ENCODE peak calls at places on chromosomes 2 and 18, in five cellular contexts. One of them, this sample, is unnamed.

GRCh38 chr18:30730915-30731314 is 311.6 kb downstream of the DSC3 start:
- DNase-seq in AG04450: no peak
- DNase-seq in heart right ventricle: no peak
- DNase-seq in brain microvascular endothelial cell: no peak
- DNase-seq in caudate nucleus: no peak
- DNase-seq in this sample: no peak

GRCh38 chr2:31296641-31297287 is 62.8 kb downstream of the EHD3 start:
- DNase-seq in AG04450: no peak
- DNase-seq in brain microvascular endothelial cell: peak
- DNase-seq in heart right ventricle: no peak
- DNase-seq in caudate nucleus: no peak
- DNase-seq in this sample: no peak

GRCh38 chr2:135259116-135259515 is 207.0 kb downstream of the RAB3GAP1 start:
- DNase-seq in brain microvascular endothelial cell: no peak
- DNase-seq in AG04450: no peak
- DNase-seq in caudate nucleus: no peak
- DNase-seq in heart right ventricle: no peak
- DNase-seq in this sample: no peak

GRCh38 chr2:81901017-81901416 is 1596.5 kb upstream of the LRRTM1 start:
- DNase-seq in heart right ventricle: no peak
- DNase-seq in brain microvascular endothelial cell: no peak
- DNase-seq in caudate nucleus: no peak
- DNase-seq in AG04450: no peak
- DNase-seq in this sample: no peak

GRCh38 chr2:223084873-223085272 is 32.9 kb downstream of the KCNE4 start:
- DNase-seq in brain microvascular endothelial cell: no peak
- DNase-seq in caudate nucleus: no peak
- DNase-seq in AG04450: no peak
- DNase-seq in heart right ventricle: no peak
- DNase-seq in this sample: no peak

GRCh38 chr2:31199206-31199605 is 18.1 kb downstream of the CAPN14 start:
- DNase-seq in AG04450: no peak
- DNase-seq in brain microvascular endothelial cell: no peak
- DNase-seq in caudate nucleus: no peak
- DNase-seq in heart right ventricle: no peak
- DNase-seq in this sample: no peak

GRCh38 chr2:61763605-61764034 is 90.2 kb downstream of the FAM161A start:
- DNase-seq in brain microvascular endothelial cell: peak
- DNase-seq in caudate nucleus: peak
- DNase-seq in heart right ventricle: peak
- DNase-seq in AG04450: peak
- DNase-seq in this sample: peak

GRCh38 chr2:215376103-215376780 is 59.6 kb downstream of the FN1 start:
- DNase-seq in brain microvascular endothelial cell: peak
- DNase-seq in AG04450: no peak
- DNase-seq in caudate nucleus: no peak
- DNase-seq in heart right ventricle: no peak
- DNase-seq in this sample: no peak

GRCh38 chr2:129740504-129740903 is 239.0 kb upstream of the RAB6C start:
- DNase-seq in brain microvascular endothelial cell: no peak
- DNase-seq in heart right ventricle: no peak
- DNase-seq in AG04450: no peak
- DNase-seq in caudate nucleus: no peak
- DNase-seq in this sample: no peak

GRCh38 chr18:58370662-58371061 is 258.2 kb downstream of the ALPK2 start:
- DNase-seq in brain microvascular endothelial cell: no peak
- DNase-seq in heart right ventricle: no peak
- DNase-seq in AG04450: no peak
- DNase-seq in caudate nucleus: no peak
- DNase-seq in this sample: no peak

GRCh38 chr2:16972276-16972675 is 306.6 kb upstream of the CYRIA start:
- DNase-seq in heart right ventricle: no peak
- DNase-seq in AG04450: no peak
- DNase-seq in brain microvascular endothelial cell: no peak
- DNase-seq in caudate nucleus: no peak
- DNase-seq in this sample: no peak

GRCh38 chr2:157747695-157748370 is 119.2 kb upstream of the ACVR1C start:
- DNase-seq in heart right ventricle: no peak
- DNase-seq in brain microvascular endothelial cell: peak
- DNase-seq in AG04450: peak
- DNase-seq in caudate nucleus: no peak
- DNase-seq in this sample: peak

GRCh38 chr2:10597956-10598355 is 91.8 kb downstream of the NOL10 start:
- DNase-seq in caudate nucleus: no peak
- DNase-seq in heart right ventricle: no peak
- DNase-seq in AG04450: no peak
- DNase-seq in brain microvascular endothelial cell: no peak
- DNase-seq in this sample: peak

GRCh38 chr2:195967336-195967735 is 101.3 kb downstream of the DNAH7 start:
- DNase-seq in brain microvascular endothelial cell: peak
- DNase-seq in heart right ventricle: no peak
- DNase-seq in AG04450: no peak
- DNase-seq in caudate nucleus: no peak
- DNase-seq in this sample: no peak

GRCh38 chr2:6865346-6866238 is at the start of gene CMPK2:
- DNase-seq in heart right ventricle: peak
- DNase-seq in AG04450: no peak
- DNase-seq in brain microvascular endothelial cell: no peak
- DNase-seq in caudate nucleus: no peak
- DNase-seq in this sample: no peak

GRCh38 chr2:10619643-10620042 is 70.1 kb downstream of the NOL10 start:
- DNase-seq in caudate nucleus: no peak
- DNase-seq in heart right ventricle: no peak
- DNase-seq in AG04450: peak
- DNase-seq in brain microvascular endothelial cell: peak
- DNase-seq in this sample: no peak

GRCh38 chr2:128562471-128563347 is 244.0 kb upstream of the HS6ST1 start:
- DNase-seq in caudate nucleus: no peak
- DNase-seq in AG04450: no peak
- DNase-seq in brain microvascular endothelial cell: peak
- DNase-seq in heart right ventricle: no peak
- DNase-seq in this sample: no peak

GRCh38 chr2:216789088-216789487 is 70.8 kb downstream of the TNP1 start:
- DNase-seq in caudate nucleus: no peak
- DNase-seq in AG04450: no peak
- DNase-seq in brain microvascular endothelial cell: no peak
- DNase-seq in heart right ventricle: no peak
- DNase-seq in this sample: no peak

GRCh38 chr2:153595939-153596338 is 117.4 kb upstream of the RPRM start:
- DNase-seq in caudate nucleus: no peak
- DNase-seq in AG04450: no peak
- DNase-seq in heart right ventricle: no peak
- DNase-seq in brain microvascular endothelial cell: no peak
- DNase-seq in this sample: no peak

DNA sequence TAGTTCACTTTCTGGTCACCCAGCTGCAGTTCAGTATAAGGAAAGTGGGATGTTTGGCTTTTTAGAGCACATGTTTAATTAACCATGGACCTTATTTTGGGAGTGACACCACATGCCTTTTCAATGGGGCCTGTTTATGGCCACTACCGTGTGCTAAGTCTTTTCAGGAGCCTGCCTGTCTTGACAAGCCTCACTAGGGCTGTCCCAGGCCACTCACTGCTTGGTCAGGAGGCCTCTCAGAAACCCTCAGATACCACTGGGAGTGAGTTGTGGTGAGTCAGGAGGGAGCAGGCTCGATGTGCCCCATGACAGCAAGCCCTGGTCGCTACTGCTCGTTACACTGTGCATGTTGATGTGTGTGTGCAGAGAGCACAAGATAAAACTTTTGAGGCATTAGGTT is 123.0 kb downstream of the MAP4K4 start:
- DNase-seq in AG04450: no peak
- DNase-seq in brain microvascular endothelial cell: peak
- DNase-seq in heart right ventricle: no peak
- DNase-seq in caudate nucleus: no peak
- DNase-seq in this sample: peak
- H3K27ac ChIP-seq in AG04450: peak
- H3K27ac ChIP-seq in brain microvascular endothelial cell: peak
- H3K27ac ChIP-seq in heart right ventricle: peak
- H3K27ac ChIP-seq in caudate nucleus: peak
- H3K27ac ChIP-seq in this sample: peak

DNA sequence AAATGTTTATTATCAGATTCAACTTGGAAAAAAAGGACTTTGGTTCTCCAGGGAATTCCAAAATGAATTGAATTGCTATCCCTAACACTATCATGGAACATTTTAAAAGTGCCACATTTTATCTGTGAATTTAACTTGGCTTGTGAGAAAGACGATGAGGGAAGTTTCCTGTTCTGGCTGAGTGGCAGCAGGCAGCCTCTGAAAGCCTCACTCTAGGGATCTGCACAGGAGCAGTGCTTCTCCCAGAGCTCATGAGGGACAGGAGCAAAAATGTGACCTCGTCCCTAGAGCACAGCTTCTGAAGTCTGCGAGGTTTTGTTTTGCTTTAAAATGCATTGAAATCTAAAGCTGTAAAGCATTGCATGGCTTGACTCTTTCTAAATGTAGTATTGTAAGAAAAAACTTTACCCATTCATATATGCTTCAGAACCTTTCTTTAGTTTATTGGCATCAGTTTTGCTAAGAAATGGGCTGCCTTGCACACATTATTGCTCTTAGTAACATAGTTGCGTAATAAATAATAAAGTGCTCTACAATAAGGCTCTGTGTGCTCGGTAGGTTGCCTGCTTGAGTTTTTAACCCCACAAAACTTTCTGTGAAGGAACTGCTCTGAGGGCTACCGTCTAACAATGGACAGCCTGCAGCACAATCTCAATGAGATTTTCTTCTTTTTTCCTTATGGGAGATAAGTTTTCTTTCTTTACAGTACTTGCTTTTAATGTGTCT is 136.2 kb upstream of the CDCA7 start:
- DNase-seq in brain microvascular endothelial cell: no peak
- DNase-seq in caudate nucleus: no peak
- DNase-seq in AG04450: no peak
- DNase-seq in heart right ventricle: peak
- DNase-seq in this sample: no peak
- H3K27ac ChIP-seq in brain microvascular endothelial cell: no peak
- H3K27ac ChIP-seq in caudate nucleus: no peak
- H3K27ac ChIP-seq in AG04450: no peak
- H3K27ac ChIP-seq in heart right ventricle: peak
- H3K27ac ChIP-seq in this sample: no peak

GRCh38 chr2:71449343-71449742 is 4.0 kb upstream of the DYSF start:
- DNase-seq in brain microvascular endothelial cell: no peak
- DNase-seq in caudate nucleus: no peak
- DNase-seq in AG04450: no peak
- DNase-seq in heart right ventricle: no peak
- DNase-seq in this sample: no peak
- H3K27ac ChIP-seq in brain microvascular endothelial cell: no peak
- H3K27ac ChIP-seq in caudate nucleus: no peak
- H3K27ac ChIP-seq in AG04450: no peak
- H3K27ac ChIP-seq in heart right ventricle: no peak
- H3K27ac ChIP-seq in this sample: no peak

DNA sequence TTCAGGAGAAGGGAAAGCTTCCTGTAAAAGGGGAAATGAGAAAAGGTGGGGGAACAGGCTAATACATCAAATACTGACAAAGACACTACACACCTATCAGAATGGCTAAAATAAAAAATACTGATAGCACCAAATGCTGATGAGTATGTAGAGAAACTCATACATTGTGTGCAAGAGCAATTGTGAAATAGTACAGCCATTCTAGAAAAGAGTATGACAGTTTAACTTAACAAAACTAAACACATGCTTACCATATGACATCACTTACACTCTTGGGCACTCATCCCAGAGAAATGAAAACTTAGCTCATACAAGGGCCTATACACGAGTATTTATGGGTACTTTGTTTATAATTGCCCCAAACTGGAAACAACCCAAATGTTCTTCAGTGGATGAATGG is 53.4 kb downstream of the ZNF638 start:
- DNase-seq in brain microvascular endothelial cell: peak
- DNase-seq in heart right ventricle: no peak
- DNase-seq in AG04450: peak
- DNase-seq in caudate nucleus: no peak
- DNase-seq in this sample: peak
- H3K27ac ChIP-seq in brain microvascular endothelial cell: no peak
- H3K27ac ChIP-seq in heart right ventricle: no peak
- H3K27ac ChIP-seq in AG04450: no peak
- H3K27ac ChIP-seq in caudate nucleus: no peak
- H3K27ac ChIP-seq in this sample: no peak

GRCh38 chr2:138010890-138011289 is 46.6 kb downstream of the HNMT start:
- DNase-seq in AG04450: no peak
- DNase-seq in heart right ventricle: no peak
- DNase-seq in brain microvascular endothelial cell: no peak
- DNase-seq in caudate nucleus: no peak
- DNase-seq in this sample: no peak
- H3K27ac ChIP-seq in AG04450: no peak
- H3K27ac ChIP-seq in heart right ventricle: no peak
- H3K27ac ChIP-seq in brain microvascular endothelial cell: no peak
- H3K27ac ChIP-seq in caudate nucleus: no peak
- H3K27ac ChIP-seq in this sample: no peak

GRCh38 chr2:100601661-100602060 is 38.9 kb downstream of the PDCL3 start:
- DNase-seq in heart right ventricle: no peak
- DNase-seq in AG04450: no peak
- DNase-seq in caudate nucleus: no peak
- DNase-seq in brain microvascular endothelial cell: no peak
- DNase-seq in this sample: no peak

GRCh38 chr2:100606740-100607343 is 44.0 kb downstream of the PDCL3 start:
- DNase-seq in AG04450: no peak
- DNase-seq in brain microvascular endothelial cell: peak
- DNase-seq in caudate nucleus: no peak
- DNase-seq in heart right ventricle: no peak
- DNase-seq in this sample: no peak

GRCh38 chr2:100606332-100606731 is 43.5 kb downstream of the PDCL3 start:
- DNase-seq in AG04450: no peak
- DNase-seq in brain microvascular endothelial cell: no peak
- DNase-seq in caudate nucleus: no peak
- DNase-seq in heart right ventricle: no peak
- DNase-seq in this sample: no peak

GRCh38 chr2:100603414-100603813 is 40.6 kb downstream of the PDCL3 start:
- DNase-seq in AG04450: no peak
- DNase-seq in heart right ventricle: no peak
- DNase-seq in brain microvascular endothelial cell: no peak
- DNase-seq in caudate nucleus: no peak
- DNase-seq in this sample: no peak

GRCh38 chr2:100603945-100604633 is 41.3 kb downstream of the PDCL3 start:
- DNase-seq in heart right ventricle: no peak
- DNase-seq in brain microvascular endothelial cell: no peak
- DNase-seq in caudate nucleus: no peak
- DNase-seq in AG04450: no peak
- DNase-seq in this sample: no peak
- H3K27ac ChIP-seq in heart right ventricle: peak
- H3K27ac ChIP-seq in brain microvascular endothelial cell: no peak
- H3K27ac ChIP-seq in caudate nucleus: peak
- H3K27ac ChIP-seq in AG04450: no peak
- H3K27ac ChIP-seq in this sample: no peak

GRCh38 chr2:166775176-166775575 is 113.1 kb upstream of the XIRP2 start:
- DNase-seq in brain microvascular endothelial cell: no peak
- DNase-seq in heart right ventricle: no peak
- DNase-seq in AG04450: no peak
- DNase-seq in caudate nucleus: no peak
- DNase-seq in this sample: no peak

GRCh38 chr2:166768393-166769123 is 119.7 kb upstream of the XIRP2 start:
- DNase-seq in brain microvascular endothelial cell: no peak
- DNase-seq in AG04450: no peak
- DNase-seq in heart right ventricle: no peak
- DNase-seq in caudate nucleus: no peak
- DNase-seq in this sample: no peak

GRCh38 chr2:166773268-166773949 is 114.9 kb upstream of the XIRP2 start:
- DNase-seq in caudate nucleus: no peak
- DNase-seq in AG04450: no peak
- DNase-seq in brain microvascular endothelial cell: no peak
- DNase-seq in heart right ventricle: no peak
- DNase-seq in this sample: no peak
- H3K27ac ChIP-seq in caudate nucleus: no peak
- H3K27ac ChIP-seq in AG04450: no peak
- H3K27ac ChIP-seq in brain microvascular endothelial cell: no peak
- H3K27ac ChIP-seq in heart right ventricle: no peak
- H3K27ac ChIP-seq in this sample: no peak

GRCh38 chr2:85662899-85663683 is 4.9 kb downstream of the SFTPB start:
- DNase-seq in caudate nucleus: no peak
- DNase-seq in brain microvascular endothelial cell: peak
- DNase-seq in AG04450: peak
- DNase-seq in heart right ventricle: no peak
- DNase-seq in this sample: no peak
- H3K27ac ChIP-seq in caudate nucleus: no peak
- H3K27ac ChIP-seq in brain microvascular endothelial cell: no peak
- H3K27ac ChIP-seq in AG04450: no peak
- H3K27ac ChIP-seq in heart right ventricle: peak
- H3K27ac ChIP-seq in this sample: no peak

This sample was measured in epithelial cell of prostate.